ENCODE peak calls at places on chromosome 7, in six cellular contexts. H, A, C, O, Z and W are unnamed samples.

GRCh38 chr7:111958889-111959288 is 247.3 kb downstream of the DOCK4 start:
- DNase-seq in A (peak), H (no peak), Z (no peak), O (no peak), C (no peak), W (no peak)

GRCh38 chr7:47332213-47332612 is 249.7 kb downstream of the TNS3 start:
- DNase-seq in H (no peak), C (no peak), Z (no peak), A (no peak), O (no peak), W (no peak)

GRCh38 chr7:110204527-110204926 is 886.4 kb upstream of the LRRN3 start:
- DNase-seq in C (no peak), A (no peak), O (peak), Z (no peak), H (no peak), W (no peak)

GRCh38 chr7:7122033-7122478 is 60.3 kb upstream of the C1GALT1 start:
- DNase-seq in A (no peak), C (no peak), O (no peak), H (no peak), Z (no peak), W (no peak)

GRCh38 chr7:134616611-134617010 is 30.0 kb upstream of the BPGM start:
- DNase-seq in H (no peak), Z (no peak), A (no peak), C (no peak), O (no peak), W (no peak)

GRCh38 chr7:14754631-14755030 is 147.9 kb downstream of the DGKB start:
- DNase-seq in C (no peak), A (peak), Z (peak), H (no peak), O (peak), W (no peak)

GRCh38 chr7:129950191-129950940 is 2.4 kb downstream of the UBE2H start:
- DNase-seq in H (no peak), C (peak), A (no peak), Z (no peak), O (no peak), W (no peak)

GRCh38 chr7:151725844-151726770 is 150.8 kb downstream of the PRKAG2 start:
- DNase-seq in H (no peak), O (no peak), C (no peak), Z (no peak), A (no peak), W (no peak)

GRCh38 chr7:47782792-47783191 is 165.5 kb downstream of the PKD1L1 start:
- DNase-seq in O (no peak), A (no peak), Z (no peak), C (no peak), H (no peak), W (no peak)

GRCh38 chr7:30252885-30253795 is 31.3 kb upstream of the ZNRF2 start:
- DNase-seq in Z (no peak), O (no peak), H (peak), C (peak), A (no peak), W (peak)

GRCh38 chr7:106613861-106614560 is 46.9 kb downstream of the CCDC71L start:
- DNase-seq in A (no peak), Z (no peak), O (no peak), H (no peak), C (no peak), W (no peak)

GRCh38 chr7:116236020-116236630 is 25.8 kb downstream of the TES start:
- DNase-seq in A (peak), Z (no peak), C (peak), H (peak), O (no peak), W (peak)

GRCh38 chr7:75966209-75966961 is 28.0 kb downstream of the TMEM120A start:
- DNase-seq in A (no peak), H (no peak), Z (no peak), O (peak), C (no peak), W (no peak)

GRCh38 chr7:92723205-92723604 is 113.2 kb downstream of the CDK6 start:
- DNase-seq in O (no peak), C (no peak), Z (no peak), H (no peak), A (no peak), W (no peak)

GRCh38 chr7:26898917-26899316 is 34.5 kb upstream of the SKAP2 start:
- DNase-seq in Z (no peak), H (no peak), O (no peak), A (no peak), C (no peak), W (no peak)

GRCh38 chr7:44921607-44922350 is 36.4 kb upstream of the PURB start:
- DNase-seq in A (peak), Z (no peak), O (peak), H (peak), C (peak), W (peak)

GRCh38 chr7:96747413-96747940 is 37.8 kb upstream of the SEM1 start:
- DNase-seq in A (no peak), O (no peak), C (no peak), Z (no peak), H (no peak), W (no peak)

GRCh38 chr7:97770845-97771244 is 39.0 kb downstream of the TAC1 start:
- DNase-seq in Z (no peak), O (no peak), C (no peak), A (no peak), H (no peak), W (no peak)

GRCh38 chr7:131329176-131329570 is 1.5 kb downstream of the MKLN1 start:
- DNase-seq in H (no peak), C (no peak), Z (no peak), O (peak), A (no peak), W (no peak)

GRCh38 chr7:36019966-36020365 is 133.1 kb upstream of the EEPD1 start:
- DNase-seq in C (no peak), Z (no peak), O (no peak), H (no peak), A (no peak), W (no peak)

GRCh38 chr7:107461938-107462533 is 7.8 kb upstream of the GPR22 start:
- DNase-seq in A (no peak), O (no peak), H (no peak), Z (no peak), C (no peak), W (no peak)